ENCODE peak calls at places on chromosomes 7 and 10, in eight cellular contexts. S, E, C, P, X, T, Q and Y are unnamed samples.

GRCh38 chr7:73746378-73746777 is 7.8 kb upstream of the ABHD11 start:
- DNase-seq in C (no peak), P (no peak), Q (no peak), T (no peak), X (no peak), S (peak), E (no peak), Y (no peak)

GRCh38 chr10:48533951-48534720 is 70.7 kb downstream of the ARHGAP22 start:
- DNase-seq in C (no peak), P (no peak), X (no peak), Q (no peak), E (peak), S (peak), T (no peak), Y (no peak)

GRCh38 chr7:84693483-84693882 is 493.4 kb downstream of the SEMA3D start:
- DNase-seq in C (no peak), P (no peak), E (no peak), T (no peak), Q (no peak), X (no peak), S (no peak), Y (no peak)

GRCh38 chr10:43320226-43320625 is 51.2 kb upstream of the FXYD4 start:
- DNase-seq in P (no peak), E (no peak), Q (no peak), T (no peak), S (no peak), X (no peak), C (no peak), Y (no peak)

GRCh38 chr10:92142512-92142911 is 148.4 kb downstream of the CPEB3 start:
- DNase-seq in T (no peak), S (no peak), P (no peak), Q (no peak), X (no peak), E (no peak), C (no peak), Y (no peak)

GRCh38 chr10:117619710-117620405 is 77.3 kb downstream of the EMX2 start:
- DNase-seq in E (no peak), C (no peak), Q (no peak), S (no peak), T (no peak), X (no peak), P (no peak), Y (no peak)

GRCh38 chr10:122352817-122353525 is 21.5 kb upstream of the PLEKHA1 start:
- DNase-seq in E (no peak), Q (no peak), C (no peak), S (no peak), T (no peak), P (no peak), X (peak), Y (no peak)

GRCh38 chr7:69412331-69413146 is 185.7 kb upstream of the AUTS2 start:
- DNase-seq in Q (peak), E (no peak), P (no peak), S (no peak), T (no peak), X (peak), C (no peak), Y (no peak)

GRCh38 chr7:149280661-149281507 is 18.9 kb downstream of the ZNF783 start:
- DNase-seq in X (no peak), Q (no peak), C (no peak), T (no peak), S (no peak), E (no peak), P (no peak), Y (no peak)

GRCh38 chr10:25753776-25754175 is 180.3 kb upstream of the MYO3A start:
- DNase-seq in E (no peak), C (no peak), X (no peak), S (no peak), P (no peak), Q (no peak), T (no peak), Y (no peak)

GRCh38 chr10:33015798-33016547 is 57.9 kb upstream of the ITGB1 start:
- DNase-seq in C (no peak), X (no peak), E (no peak), S (no peak), Q (no peak), P (no peak), T (peak), Y (no peak)

GRCh38 chr10:70958396-70958795 is 70.0 kb upstream of the PCBD1 start:
- DNase-seq in E (no peak), X (no peak), T (peak), C (no peak), P (no peak), Q (no peak), S (no peak), Y (no peak)

GRCh38 chr7:44216521-44217030 is 15.8 kb downstream of the YKT6 start:
- DNase-seq in P (no peak), C (no peak), S (no peak), X (no peak), Q (peak), E (no peak), T (no peak), Y (no peak)

GRCh38 chr10:102608487-102608886 is 35.8 kb upstream of the TRIM8 start:
- DNase-seq in T (no peak), Q (no peak), C (no peak), S (no peak), E (no peak), X (no peak), P (no peak), Y (no peak)

GRCh38 chr7:157690833-157691382 is 354.1 kb downstream of the DNAJB6 start:
- DNase-seq in E (peak), C (peak), S (no peak), Q (peak), P (no peak), X (peak), T (no peak), Y (peak)

GRCh38 chr7:152521420-152522337 is 85.9 kb upstream of the KMT2C start:
- DNase-seq in Q (no peak), S (peak), P (no peak), E (no peak), T (no peak), C (no peak), X (peak), Y (no peak)

GRCh38 chr7:38190010-38190409 is 12.0 kb downstream of the STARD3NL start:
- DNase-seq in S (no peak), X (no peak), C (no peak), Q (no peak), P (no peak), E (no peak), T (peak), Y (no peak)

GRCh38 chr7:139231513-139232376 is 708 bp downstream of the UBN2 start:
- DNase-seq in Q (peak), X (peak), T (peak), P (no peak), C (no peak), E (peak), S (peak), Y (no peak)

GRCh38 chr10:74500026-74500704 is 326.2 kb upstream of the KAT6B start:
- DNase-seq in T (no peak), C (no peak), P (no peak), E (no peak), X (no peak), Q (no peak), S (no peak), Y (no peak)

GRCh38 chr7:106223156-106223555 is 61.6 kb downstream of the NAMPT start:
- DNase-seq in P (no peak), X (no peak), E (no peak), C (no peak), T (no peak), Q (no peak), S (no peak), Y (no peak)

GRCh38 chr7:33485746-33486491 is 356.6 kb downstream of the BBS9 start:
- DNase-seq in T (peak), S (no peak), X (no peak), P (no peak), C (no peak), Q (no peak), E (no peak), Y (no peak)

GRCh38 chr10:47183726-47184084 is 116.3 kb upstream of the GDF10 start:
- DNase-seq in C (no peak), P (no peak), T (no peak), E (no peak), Q (no peak), X (no peak), S (no peak), Y (no peak)

GRCh38 chr7:9488555-9488954 is 1055.1 kb downstream of the NXPH1 start:
- DNase-seq in E (no peak), P (peak), Q (no peak), X (no peak), T (peak), S (no peak), C (peak), Y (peak)

GRCh38 chr10:123772645-123773508 is 106.7 kb downstream of the GPR26 start:
- DNase-seq in T (no peak), X (no peak), P (no peak), C (no peak), Q (no peak), E (no peak), S (no peak), Y (no peak)

GRCh38 chr10:122473116-122473515 is 11.8 kb downstream of the HTRA1 start:
- DNase-seq in E (no peak), T (no peak), X (no peak), S (no peak), C (no peak), Q (no peak), P (no peak), Y (no peak)

GRCh38 chr10:133445751-133446708 is 7.7 kb upstream of the SCART1 start:
- DNase-seq in S (no peak), P (no peak), Q (no peak), C (no peak), T (no peak), X (no peak), E (no peak), Y (no peak)

GRCh38 chr10:79189853-79190435 is 121.2 kb downstream of the ZMIZ1 start:
- DNase-seq in E (no peak), X (no peak), Q (no peak), C (no peak), P (no peak), S (no peak), T (peak), Y (no peak)

GRCh38 chr10:79098596-79099015 is 29.8 kb downstream of the ZMIZ1 start:
- DNase-seq in C (no peak), X (no peak), Q (no peak), P (no peak), T (peak), E (no peak), S (no peak), Y (no peak)

GRCh38 chr10:5888843-5889623 is 660 bp downstream of the ANKRD16 start:
- DNase-seq in Q (peak), C (no peak), E (peak), P (no peak), X (peak), T (no peak), S (peak), Y (no peak)

GRCh38 chr10:94439275-94439861 is 37.0 kb downstream of the TBC1D12 start:
- DNase-seq in T (peak), P (no peak), C (no peak), E (no peak), X (no peak), Q (peak), S (no peak), Y (no peak)

GRCh38 chr10:69769395-69769989 is 32.2 kb upstream of the COL13A1 start:
- DNase-seq in C (peak), S (peak), X (no peak), T (peak), Q (peak), E (no peak), P (peak), Y (peak)

GRCh38 chr10:100291356-100291755 is 4.9 kb upstream of the BLOC1S2 start:
- DNase-seq in C (no peak), S (no peak), Q (no peak), X (no peak), P (no peak), T (no peak), E (no peak), Y (no peak)

GRCh38 chr7:150799156-150799555 is 1.0 kb downstream of the TMEM176B start:
- DNase-seq in C (no peak), X (no peak), S (no peak), Q (no peak), T (no peak), E (no peak), P (no peak), Y (no peak)

GRCh38 chr7:150801946-150802771 is 1.6 kb downstream of the TMEM176A start:
- DNase-seq in X (no peak), Q (no peak), T (no peak), C (no peak), E (no peak), P (no peak), S (no peak), Y (no peak)

GRCh38 chr7:150799741-150800575 is at the start of gene TMEM176B:
- DNase-seq in Q (peak), E (peak), P (no peak), S (no peak), C (no peak), X (no peak), T (no peak), Y (no peak)

GRCh38 chr7:150801242-150801945 is 825 bp downstream of the TMEM176A start:
- DNase-seq in E (no peak), Q (no peak), S (no peak), X (no peak), P (no peak), T (no peak), C (no peak), Y (no peak)

DNA sequence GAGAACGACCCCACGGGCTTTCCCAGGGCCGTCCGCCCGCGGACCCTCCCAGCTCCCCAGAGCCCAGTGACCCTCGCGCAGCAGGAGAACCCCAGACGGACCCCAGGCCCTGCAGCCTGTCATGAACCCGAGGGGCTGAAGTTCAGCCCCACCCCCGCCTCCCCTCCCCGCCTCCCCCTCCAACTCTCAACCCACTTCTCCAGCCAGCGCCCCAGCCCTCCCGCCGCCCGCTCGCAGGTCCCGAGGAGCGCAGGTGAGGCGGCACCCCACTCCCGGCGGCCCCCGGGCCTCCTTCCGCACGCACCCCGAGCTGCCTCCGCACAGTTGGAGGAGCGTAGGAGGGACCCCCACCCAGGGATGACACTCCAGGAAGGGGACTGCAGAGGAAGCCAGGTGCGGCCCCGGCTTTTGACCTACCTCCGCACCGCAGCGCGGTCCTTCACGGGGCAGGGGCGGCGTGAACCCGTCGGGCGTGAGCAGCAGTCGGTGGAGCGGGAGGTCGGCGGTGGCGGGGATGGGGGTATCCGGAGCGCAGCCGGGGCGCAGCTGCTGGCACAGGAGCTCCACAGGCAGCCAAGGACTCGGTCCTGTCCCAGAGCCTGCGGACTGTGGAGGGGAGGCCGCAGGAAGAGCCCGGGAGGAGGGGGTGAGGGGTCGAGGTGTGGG is at the start of gene TMEM176A:
- DNase-seq in X (no peak), S (no peak), P (no peak), T (no peak), C (no peak), Q (peak), E (no peak), Y (no peak)
- H3K4me3 ChIP-seq in X (no peak), S (no peak), P (no peak), T (peak), C (no peak), Q (peak), E (peak), Y (no peak)

GRCh38 chr10:11871470-11871869 is 48.3 kb downstream of the PROSER2 start:
- DNase-seq in S (peak), T (peak), Q (no peak), E (peak), P (no peak), X (no peak), C (no peak), Y (no peak)

GRCh38 chr10:11869743-11870460 is 46.7 kb downstream of the PROSER2 start:
- DNase-seq in X (no peak), P (no peak), Q (no peak), T (no peak), S (no peak), C (no peak), E (no peak), Y (no peak)

GRCh38 chr10:11870900-11871407 is 47.8 kb downstream of the PROSER2 start:
- DNase-seq in T (no peak), E (no peak), C (no peak), X (no peak), P (no peak), Q (no peak), S (no peak), Y (no peak)

GRCh38 chr10:11869211-11869610 is 46.1 kb downstream of the PROSER2 start:
- DNase-seq in P (no peak), S (no peak), C (no peak), X (no peak), Q (no peak), E (peak), T (no peak), Y (no peak)

DNA sequence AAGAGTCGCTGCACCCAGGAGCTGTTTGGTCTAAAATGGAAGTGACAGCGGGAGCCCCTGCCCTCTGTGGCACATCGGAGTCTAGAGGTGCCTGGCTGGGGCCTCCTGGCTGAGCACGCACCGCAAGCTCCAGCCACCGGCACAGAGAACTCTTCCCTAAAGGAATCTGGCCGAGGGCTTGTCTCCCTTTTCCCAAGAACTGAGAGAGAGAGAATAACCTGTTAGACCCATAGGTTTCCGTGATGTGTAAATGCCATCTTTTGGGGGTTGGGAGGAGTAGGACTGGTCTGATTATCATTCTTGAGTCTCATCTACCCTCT is 47.3 kb downstream of the PROSER2 start:
- DNase-seq in Q (no peak), C (no peak), P (no peak), S (no peak), X (no peak), E (no peak), T (no peak), Y (no peak)
- H3K4me3 ChIP-seq in Q (peak), C (no peak), P (no peak), S (no peak), X (no peak), E (no peak), T (no peak), Y (no peak)

GRCh38 chr7:141737118-141737835 is 881 bp upstream of the SSBP1 start:
- DNase-seq in C (no peak), P (no peak), T (no peak), E (no peak), Q (no peak), S (peak), X (peak), Y (no peak)

GRCh38 chr7:141742229-141742628 is 4.1 kb downstream of the SSBP1 start:
- DNase-seq in X (no peak), E (no peak), P (no peak), C (no peak), S (no peak), Q (no peak), T (peak), Y (no peak)

GRCh38 chr7:141738592-141739013 is 445 bp downstream of the SSBP1 start:
- DNase-seq in T (no peak), X (no peak), E (no peak), S (no peak), P (no peak), C (no peak), Q (no peak), Y (no peak)

GRCh38 chr7:141737836-141738591 is at the start of gene SSBP1:
- DNase-seq in E (peak), C (peak), P (peak), T (peak), Q (peak), S (peak), X (peak), Y (peak)

DNA sequence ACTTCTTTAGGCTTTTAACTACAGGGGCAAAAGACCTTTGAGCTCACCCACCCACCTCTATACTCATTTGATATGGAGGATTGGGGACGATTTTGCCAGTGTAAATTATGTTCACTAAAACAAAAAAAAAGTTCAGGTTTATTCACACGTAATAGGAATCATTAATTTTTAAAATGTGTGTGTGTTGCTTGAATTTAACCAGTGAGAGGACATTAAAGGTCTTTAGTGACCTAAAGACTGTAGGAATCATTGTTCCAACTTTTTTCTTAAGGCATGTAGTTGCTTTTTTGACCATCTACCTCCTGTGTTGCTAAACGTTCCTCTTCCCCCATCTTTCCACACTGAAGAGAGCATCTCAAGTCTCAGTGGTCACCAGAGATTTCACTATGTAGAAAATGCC is 1.1 kb downstream of the SSBP1 start:
- DNase-seq in C (no peak), P (no peak), E (no peak), S (no peak), T (no peak), Q (no peak), X (no peak), Y (no peak)
- H3K4me3 ChIP-seq in C (peak), P (peak), E (peak), S (peak), T (peak), Q (no peak), X (peak), Y (peak)

DNA sequence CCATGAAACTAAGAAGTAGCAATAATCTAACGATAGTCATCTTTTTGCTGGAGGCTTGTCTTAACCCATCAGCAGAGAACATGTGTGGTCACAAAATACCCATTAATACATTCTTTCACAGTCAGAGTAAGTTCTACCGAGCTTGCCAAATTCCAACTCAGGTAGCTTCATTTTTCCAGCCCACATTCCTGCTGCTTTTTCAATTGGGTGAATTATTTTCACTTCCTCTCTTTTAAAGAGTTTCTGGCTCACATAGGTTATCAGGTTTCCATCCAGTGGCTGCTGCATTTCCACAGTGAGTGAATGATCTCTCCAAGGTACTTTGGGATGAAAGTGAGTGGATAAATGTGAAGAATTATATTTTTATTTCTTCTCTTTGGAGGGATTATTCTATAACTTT is 233.1 kb downstream of the SEMA3E start:
- DNase-seq in T (no peak), E (no peak), C (no peak), S (no peak), P (no peak), X (no peak), Q (no peak), Y (no peak)
- H3K4me3 ChIP-seq in T (no peak), E (no peak), C (no peak), S (no peak), P (no peak), X (no peak), Q (no peak), Y (no peak)

GRCh38 chr7:151520419-151521229 is 929 bp upstream of the RHEB start:
- DNase-seq in T (no peak), X (no peak), C (no peak), S (peak), Q (peak), E (no peak), P (no peak), Y (no peak)
- H3K4me3 ChIP-seq in T (peak), X (no peak), C (peak), S (peak), Q (peak), E (no peak), P (peak), Y (peak)

GRCh38 chr7:128032605-128033235 is 1.5 kb upstream of the LRRC4 start:
- DNase-seq in S (no peak), Q (peak), T (peak), C (no peak), P (no peak), E (no peak), X (no peak), Y (no peak)
- H3K4me3 ChIP-seq in S (no peak), Q (peak), T (peak), C (peak), P (peak), E (peak), X (no peak), Y (no peak)

GRCh38 chr10:88756660-88757059 is 3.2 kb upstream of the LIPN start:
- DNase-seq in S (no peak), P (no peak), E (no peak), X (no peak), C (no peak), T (no peak), Q (no peak), Y (no peak)
- H3K4me3 ChIP-seq in S (no peak), P (no peak), E (no peak), X (no peak), C (no peak), T (no peak), Q (no peak), Y (no peak)